ENCODE peak calls at places on chromosomes 13 and 19, in seven cellular contexts. F is endodermal cell, R is uterus, P is lower lobe of right lung, C is HFF-Myc, G is lower leg skin, H is pancreas. O is an unnamed sample.

GRCh38 chr19:56966225-56966696 is 125.7 kb upstream of the PEG3 start:
- DNase-seq in F (no peak), R (peak), P (no peak), C (no peak), G (no peak), H (no peak), O (no peak)

GRCh38 chr13:40318366-40318765 is 348.1 kb downstream of the FOXO1 start:
- DNase-seq in F (no peak), R (no peak), P (no peak), C (no peak), G (no peak), H (peak), O (no peak)

GRCh38 chr13:109331898-109332297 is 454.5 kb downstream of the IRS2 start:
- DNase-seq in F (no peak), R (no peak), P (no peak), C (peak), G (no peak), H (no peak), O (no peak)

GRCh38 chr13:113763961-113764792 is 5.2 kb downstream of the TMEM255B start:
- DNase-seq in F (peak), R (no peak), P (no peak), C (no peak), G (no peak), H (no peak), O (no peak)

GRCh38 chr19:38946229-38947010 is 15.7 kb downstream of the MRPS12 start:
- DNase-seq in F (no peak), R (no peak), P (no peak), C (no peak), G (no peak), H (no peak), O (no peak)

GRCh38 chr13:97004096-97004876 is 10.0 kb upstream of the OXGR1 start:
- DNase-seq in F (no peak), R (no peak), P (no peak), C (no peak), G (no peak), H (no peak), O (no peak)

GRCh38 chr13:39779337-39780270 is 124.1 kb downstream of the COG6 start:
- DNase-seq in F (no peak), R (no peak), P (no peak), C (no peak), G (no peak), H (no peak), O (no peak)

GRCh38 chr13:73983109-73983508 is 151.1 kb downstream of the KLF12 start:
- DNase-seq in F (no peak), R (no peak), P (no peak), C (no peak), G (no peak), H (no peak), O (no peak)

GRCh38 chr13:49214917-49215376 is 5.2 kb upstream of the MLNR start:
- DNase-seq in F (peak), R (no peak), P (peak), C (no peak), G (peak), H (no peak), O (no peak)

DNA sequence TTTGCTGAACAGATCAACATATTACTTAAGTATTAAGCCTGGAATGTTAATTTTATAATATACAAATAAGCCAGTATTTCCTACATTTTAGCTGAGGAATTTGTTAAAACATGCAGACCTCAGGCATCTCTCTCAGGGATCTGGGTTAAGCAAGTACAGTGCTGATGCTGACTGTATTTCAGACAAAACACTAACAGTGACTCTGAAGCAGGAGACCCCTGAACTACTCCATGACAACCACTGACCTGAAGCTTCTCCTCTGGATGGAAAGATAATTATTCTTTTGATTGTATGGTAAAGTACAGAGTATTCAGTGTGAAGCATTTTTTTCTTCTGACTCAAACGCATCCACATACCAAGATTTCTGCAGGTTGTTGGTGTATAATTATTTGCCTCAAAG is 680.8 kb downstream of the LIG4 start:
- DNase-seq in F (no peak), R (no peak), P (no peak), C (no peak), G (no peak), H (no peak), O (no peak)
- TF ChIP-seq CTCF in F (no peak), R (no peak), P (no peak), C (no peak), G (no peak), H (no peak), O (no peak)

GRCh38 chr19:49916839-49917733 is 11.9 kb upstream of the ATF5 start:
- DNase-seq in F (peak), R (no peak), P (no peak), C (no peak), G (no peak), H (no peak), O (no peak)
- TF ChIP-seq CTCF in F (peak), R (no peak), P (no peak), C (no peak), G (no peak), H (no peak), O (peak)

GRCh38 chr19:13029893-13030292 is 34.6 kb downstream of the NFIX start:
- DNase-seq in F (peak), R (no peak), P (no peak), C (no peak), G (no peak), H (no peak), O (no peak)
- TF ChIP-seq CTCF in F (peak), R (peak), P (peak), C (peak), G (no peak), H (no peak), O (peak)

DNA sequence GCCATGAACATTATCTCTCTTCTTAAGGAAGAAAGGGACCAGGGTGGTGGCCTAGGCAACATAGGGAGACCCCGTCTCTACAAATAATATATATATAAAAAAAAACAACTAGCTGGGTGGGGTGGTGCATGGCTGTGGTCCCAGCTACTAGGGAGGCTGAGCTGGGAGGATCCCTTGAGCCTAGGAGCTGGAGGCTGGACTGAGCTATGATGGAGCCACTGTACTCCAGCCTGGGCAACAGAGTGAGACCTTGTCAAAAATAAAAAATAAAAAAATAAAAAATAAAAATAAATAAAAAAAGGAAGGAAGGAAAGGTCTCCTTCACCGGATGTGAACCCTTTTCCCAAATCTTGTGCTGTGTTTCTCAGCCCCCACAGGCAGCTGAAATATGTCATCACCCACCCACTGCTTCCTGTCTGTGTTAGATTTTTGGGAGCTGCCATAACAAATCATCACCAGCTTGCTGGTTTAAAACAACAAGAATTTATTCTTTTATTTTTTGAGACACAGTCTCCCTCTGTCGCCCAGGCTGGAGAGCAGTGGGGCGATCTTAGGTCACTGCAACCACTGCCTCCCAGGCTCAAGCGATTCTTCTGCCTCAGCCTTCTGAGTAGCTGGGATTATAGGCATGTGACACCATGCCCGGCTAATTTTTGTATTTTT is 9.5 kb upstream of the TSPAN16 start:
- DNase-seq in F (no peak), R (no peak), P (no peak), C (no peak), G (no peak), H (no peak), O (no peak)
- TF ChIP-seq CTCF in F (no peak), R (peak), P (peak), C (no peak), G (no peak), H (no peak), O (no peak)

DNA sequence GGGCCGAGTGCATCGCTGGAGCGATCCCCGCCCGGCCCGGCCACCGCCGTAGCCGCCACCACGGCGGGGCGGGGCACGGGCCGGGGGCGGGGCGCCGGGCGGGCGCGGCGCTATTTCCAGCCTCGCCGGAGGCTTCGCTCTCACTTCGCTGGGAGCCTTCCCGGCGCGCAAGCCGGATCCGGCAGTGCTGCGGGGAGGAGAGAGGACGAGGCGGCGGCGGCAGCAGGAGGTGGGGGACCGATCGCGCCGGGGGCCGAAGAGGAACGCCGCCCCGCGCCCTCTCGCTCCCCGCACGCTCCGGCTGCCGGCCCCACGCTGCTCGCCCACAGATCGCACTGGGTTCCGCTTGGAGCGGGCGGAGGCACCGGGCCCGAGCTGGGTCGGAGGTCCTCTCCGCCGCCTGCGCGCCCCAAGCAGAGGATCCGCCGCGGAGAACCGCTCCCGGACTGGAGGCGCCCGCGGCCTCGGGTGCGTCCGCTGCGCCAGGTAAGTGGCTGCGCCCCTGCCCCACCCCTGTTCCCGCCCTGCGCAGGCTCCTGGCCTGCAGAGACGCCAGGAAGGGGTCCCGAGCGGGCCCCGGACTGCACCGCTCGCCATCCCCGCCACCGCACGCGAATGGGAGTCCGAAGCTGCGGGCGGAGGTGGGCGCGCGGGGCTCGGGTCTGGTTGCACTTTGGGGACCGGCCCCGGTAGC is at the start of gene CHST8:
- DNase-seq in F (peak), R (no peak), P (no peak), C (no peak), G (no peak), H (peak), O (no peak)
- TF ChIP-seq CTCF in F (no peak), R (no peak), P (no peak), C (no peak), G (no peak), H (no peak), O (no peak)

GRCh38 chr19:19256072-19256969 is 16.8 kb downstream of the TM6SF2 start:
- DNase-seq in F (no peak), R (no peak), P (no peak), C (no peak), G (no peak), H (no peak), O (no peak)
- TF ChIP-seq CTCF in F (no peak), R (no peak), P (no peak), C (no peak), G (no peak), H (no peak), O (no peak)

GRCh38 chr19:45406165-45406956 is at the start of gene POLR1G:
- DNase-seq in F (peak), R (peak), P (peak), C (peak), G (peak), H (peak), O (no peak)
- TF ChIP-seq CTCF in F (no peak), R (peak), P (no peak), C (no peak), G (peak), H (no peak), O (no peak)

GRCh38 chr19:30622276-30622675 is 250.1 kb downstream of the ZNF536 start:
- DNase-seq in F (no peak), R (no peak), P (no peak), C (no peak), G (no peak), H (no peak), O (no peak)

GRCh38 chr19:30621326-30621920 is 249.2 kb downstream of the ZNF536 start:
- DNase-seq in F (no peak), R (no peak), P (no peak), C (no peak), G (no peak), H (no peak), O (no peak)

GRCh38 chr19:30625947-30626346 is 253.8 kb downstream of the ZNF536 start:
- DNase-seq in F (no peak), R (no peak), P (no peak), C (no peak), G (no peak), H (no peak), O (no peak)

DNA sequence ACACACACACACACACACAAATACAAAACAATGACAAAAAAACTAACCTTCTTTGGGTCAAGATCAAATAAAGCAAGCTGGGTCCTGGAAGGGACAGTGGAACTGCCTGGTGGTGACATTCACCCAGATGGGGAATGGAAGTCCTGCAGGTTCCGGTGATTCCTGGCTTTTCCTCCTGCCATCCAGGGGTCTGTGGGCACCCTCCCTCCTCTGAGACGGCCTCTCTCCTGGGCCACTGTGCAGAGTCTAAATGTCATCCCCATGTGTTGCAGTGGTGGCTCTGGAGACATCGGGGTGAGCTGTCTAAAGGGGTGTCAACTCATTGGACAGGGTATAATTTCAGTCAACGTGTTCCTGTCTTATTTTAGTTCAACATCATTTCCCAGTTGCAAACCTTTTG is 248.2 kb downstream of the ZNF536 start:
- DNase-seq in F (no peak), R (no peak), P (no peak), C (no peak), G (no peak), H (no peak), O (no peak)
- TF ChIP-seq CTCF in F (no peak), R (no peak), P (no peak), C (no peak), G (no peak), H (no peak), O (no peak)

O was measured in type B pancreatic cell.